ENCODE peak calls at places on chromosome 1, in five cellular contexts. K is H9, N is H1, I is mesenchymal stem cell, Q is trophoblast cell. X is an unnamed sample.
A peak's percentile ranks its signal among the peaks of the same experiment; 100 is the strongest.

GRCh38 chr1:11948822-11949458 is 14.4 kb downstream of the PLOD1 start:
- DNase-seq in K (no peak), N (no peak), I (no peak), Q (peak; percentile 47), X (no peak)

GRCh38 chr1:16371725-16372124 is 4.7 kb downstream of the SZRD1 start:
- DNase-seq in K (no peak), N (no peak), I (peak; percentile 79), Q (peak; percentile 70), X (no peak)

GRCh38 chr1:228216371-228217320 is 8.8 kb downstream of the OBSCN start:
- DNase-seq in K (no peak), N (no peak), I (no peak), Q (no peak), X (no peak)

GRCh38 chr1:182430263-182431068 is 19.5 kb upstream of the RGSL1 start:
- DNase-seq in K (no peak), N (no peak), I (no peak), Q (no peak), X (no peak)

GRCh38 chr1:36084502-36085115 is 715 bp downstream of the TEKT2 start:
- DNase-seq in K (no peak), N (peak; percentile 55), I (no peak), Q (no peak), X (no peak)

GRCh38 chr1:220999872-221000863 is 120.9 kb downstream of the HLX start:
- DNase-seq in K (no peak), N (no peak), I (no peak), Q (peak; percentile 55), X (no peak)

GRCh38 chr1:212671342-212672031 is 28.2 kb downstream of the BATF3 start:
- DNase-seq in K (peak; percentile 45), N (peak; percentile 45), I (peak; percentile 80), Q (peak; percentile 91), X (no peak)

GRCh38 chr1:105608713-105609112 is 1447.8 kb upstream of the PRMT6 start:
- DNase-seq in K (no peak), N (no peak), I (peak; percentile 23), Q (peak; percentile 16), X (no peak)

GRCh38 chr1:240194120-240194519 is 102.4 kb downstream of the FMN2 start:
- DNase-seq in K (no peak), N (no peak), I (no peak), Q (no peak), X (no peak)

GRCh38 chr1:211529011-211529410 is 37.0 kb upstream of the RD3 start:
- DNase-seq in K (no peak), N (no peak), I (no peak), Q (no peak), X (no peak)

GRCh38 chr1:211529453-211529852 is 37.5 kb upstream of the RD3 start:
- DNase-seq in K (no peak), N (no peak), I (no peak), Q (no peak), X (no peak)

GRCh38 chr1:211526101-211526500 is 34.1 kb upstream of the RD3 start:
- DNase-seq in K (no peak), N (no peak), I (no peak), Q (no peak), X (no peak)

GRCh38 chr1:211527006-211527405 is 35.0 kb upstream of the RD3 start:
- DNase-seq in K (no peak), N (no peak), I (no peak), Q (no peak), X (no peak)

DNA sequence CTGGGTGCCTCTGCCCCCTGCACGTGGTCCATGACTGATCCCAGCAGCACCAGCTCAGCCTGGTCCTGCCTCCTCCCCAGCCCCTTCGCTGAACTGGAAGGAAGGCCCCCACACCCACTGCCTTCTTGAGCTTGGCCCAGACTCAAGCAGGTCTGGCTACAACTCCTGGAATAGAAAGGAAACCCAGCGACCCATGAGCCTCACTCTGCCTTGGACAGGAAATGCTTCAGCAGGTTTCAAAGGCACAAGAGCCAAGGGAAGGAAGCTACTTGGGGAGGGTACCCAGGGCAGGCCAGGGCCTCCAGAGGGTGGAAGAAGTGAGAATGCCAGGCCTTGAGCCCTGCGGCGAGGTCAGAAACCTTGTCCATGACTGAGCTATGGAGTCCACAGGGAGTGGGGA is 35.9 kb upstream of the RD3 start:
- DNase-seq in K (no peak), N (no peak), I (no peak), Q (no peak), X (no peak)
- H2BK12ac ChIP-seq in K (no peak overlapping the region), N (no peak overlapping the region), I (no peak overlapping the region), Q (no peak overlapping the region), X (no peak overlapping the region)

GRCh38 chr1:154857441-154858215 is 12.5 kb downstream of the KCNN3 start:
- DNase-seq in K (no peak), N (no peak), I (no peak), Q (no peak), X (no peak)
- H3K4ac ChIP-seq in K (no peak overlapping the region), N (no peak overlapping the region), I (no peak overlapping the region), Q (no peak overlapping the region), X (no peak overlapping the region)

DNA sequence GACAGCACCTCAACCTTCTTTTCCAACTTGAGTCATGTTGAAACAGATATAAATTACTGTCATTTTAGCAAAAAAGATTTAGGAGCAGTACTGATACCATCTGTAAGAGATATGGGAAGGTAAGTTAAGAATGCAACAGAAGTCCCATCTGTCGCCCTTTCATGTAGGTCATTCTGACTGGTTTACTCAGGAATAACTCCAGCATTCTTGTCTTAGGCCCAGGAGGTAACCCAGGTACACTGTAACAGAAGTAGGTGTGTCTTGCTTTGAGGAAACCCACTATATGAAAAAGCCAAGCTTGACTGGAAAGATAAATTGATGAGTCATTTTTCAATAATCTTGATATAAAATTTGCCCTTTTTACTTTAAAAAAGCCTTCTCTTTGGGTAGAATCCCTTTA is 35.4 kb downstream of the PGM1 start:
- DNase-seq in K (no peak), N (no peak), I (no peak), Q (peak; percentile 71), X (no peak)
- H2BK12ac ChIP-seq in K (no peak overlapping the region), N (no peak overlapping the region), I (no peak overlapping the region), Q (no peak overlapping the region), X (no peak overlapping the region)

GRCh38 chr1:208205216-208206013 is 38.8 kb downstream of the PLXNA2 start:
- DNase-seq in K (no peak), N (no peak), I (no peak), Q (no peak), X (no peak)
- H3K4ac ChIP-seq in K (no peak overlapping the region), N (no peak overlapping the region), I (peak overlapping the region; percentile 6), Q (no peak overlapping the region), X (no peak overlapping the region)